ENCODE peak calls at places on chromosomes 11 and 22, in eight cellular contexts. One of them, this sample, is unnamed.

GRCh38 chr11:64438986-64439771 is 80.2 kb downstream of the RPS6KA4 start:
- DNase-seq in RWPE1: peak
- DNase-seq in NCI-H2029: no peak
- DNase-seq in neural crest cell: no peak
- DNase-seq in mucosa of gallbladder: no peak
- DNase-seq in DMS79 treated with DMSO at 0.1 percent for 48 hours: no peak
- DNase-seq in HL-60: no peak
- DNase-seq in colonic mucosa: no peak
- DNase-seq in this sample: no peak

GRCh38 chr22:49078076-49078710 is 749.5 kb downstream of the BRD1 start:
- DNase-seq in DMS79 treated with DMSO at 0.1 percent for 48 hours: no peak
- DNase-seq in colonic mucosa: no peak
- DNase-seq in mucosa of gallbladder: no peak
- DNase-seq in RWPE1: no peak
- DNase-seq in NCI-H2029: no peak
- DNase-seq in HL-60: no peak
- DNase-seq in neural crest cell: no peak
- DNase-seq in this sample: no peak

GRCh38 chr22:49296561-49296960 is 531.1 kb downstream of the BRD1 start:
- DNase-seq in NCI-H2029: no peak
- DNase-seq in mucosa of gallbladder: peak
- DNase-seq in HL-60: no peak
- DNase-seq in DMS79 treated with DMSO at 0.1 percent for 48 hours: no peak
- DNase-seq in colonic mucosa: no peak
- DNase-seq in neural crest cell: no peak
- DNase-seq in RWPE1: no peak
- DNase-seq in this sample: no peak

GRCh38 chr11:105854269-105854668 is 167.8 kb downstream of the MSANTD4 start:
- DNase-seq in RWPE1: no peak
- DNase-seq in neural crest cell: no peak
- DNase-seq in mucosa of gallbladder: no peak
- DNase-seq in colonic mucosa: no peak
- DNase-seq in DMS79 treated with DMSO at 0.1 percent for 48 hours: no peak
- DNase-seq in HL-60: no peak
- DNase-seq in NCI-H2029: no peak
- DNase-seq in this sample: no peak

GRCh38 chr11:70367071-70367470 is 31.3 kb upstream of the CTTN start:
- DNase-seq in neural crest cell: no peak
- DNase-seq in colonic mucosa: no peak
- DNase-seq in HL-60: no peak
- DNase-seq in RWPE1: no peak
- DNase-seq in mucosa of gallbladder: no peak
- DNase-seq in DMS79 treated with DMSO at 0.1 percent for 48 hours: no peak
- DNase-seq in NCI-H2029: peak
- DNase-seq in this sample: no peak

GRCh38 chr11:3126207-3126865 is 38.8 kb downstream of the OSBPL5 start:
- DNase-seq in mucosa of gallbladder: no peak
- DNase-seq in RWPE1: peak
- DNase-seq in HL-60: no peak
- DNase-seq in DMS79 treated with DMSO at 0.1 percent for 48 hours: no peak
- DNase-seq in NCI-H2029: peak
- DNase-seq in colonic mucosa: peak
- DNase-seq in neural crest cell: no peak
- DNase-seq in this sample: peak

GRCh38 chr22:49014227-49015201 is 813.2 kb downstream of the BRD1 start:
- DNase-seq in NCI-H2029: no peak
- DNase-seq in DMS79 treated with DMSO at 0.1 percent for 48 hours: no peak
- DNase-seq in mucosa of gallbladder: peak
- DNase-seq in colonic mucosa: peak
- DNase-seq in RWPE1: no peak
- DNase-seq in HL-60: no peak
- DNase-seq in neural crest cell: no peak
- DNase-seq in this sample: no peak

GRCh38 chr11:47149781-47150180 is 26.9 kb downstream of the ARFGAP2 start:
- DNase-seq in RWPE1: no peak
- DNase-seq in DMS79 treated with DMSO at 0.1 percent for 48 hours: no peak
- DNase-seq in HL-60: no peak
- DNase-seq in neural crest cell: no peak
- DNase-seq in mucosa of gallbladder: no peak
- DNase-seq in colonic mucosa: no peak
- DNase-seq in NCI-H2029: no peak
- DNase-seq in this sample: no peak

GRCh38 chr11:75142714-75143419 is 8.0 kb upstream of the SLCO2B1 start:
- DNase-seq in mucosa of gallbladder: peak
- DNase-seq in neural crest cell: no peak
- DNase-seq in HL-60: peak
- DNase-seq in RWPE1: peak
- DNase-seq in NCI-H2029: peak
- DNase-seq in DMS79 treated with DMSO at 0.1 percent for 48 hours: peak
- DNase-seq in colonic mucosa: peak
- DNase-seq in this sample: peak

GRCh38 chr11:33732176-33732575 is 4.0 kb downstream of the CD59 start:
- DNase-seq in neural crest cell: no peak
- DNase-seq in colonic mucosa: no peak
- DNase-seq in DMS79 treated with DMSO at 0.1 percent for 48 hours: no peak
- DNase-seq in HL-60: peak
- DNase-seq in NCI-H2029: no peak
- DNase-seq in RWPE1: no peak
- DNase-seq in mucosa of gallbladder: no peak
- DNase-seq in this sample: no peak

GRCh38 chr22:46965552-46966494 is 203.4 kb downstream of the TBC1D22A start:
- DNase-seq in HL-60: no peak
- DNase-seq in DMS79 treated with DMSO at 0.1 percent for 48 hours: no peak
- DNase-seq in neural crest cell: no peak
- DNase-seq in colonic mucosa: no peak
- DNase-seq in RWPE1: no peak
- DNase-seq in NCI-H2029: no peak
- DNase-seq in mucosa of gallbladder: no peak
- DNase-seq in this sample: no peak

GRCh38 chr11:74138572-74138971 is 32.2 kb downstream of the C2CD3 start:
- DNase-seq in neural crest cell: no peak
- DNase-seq in colonic mucosa: peak
- DNase-seq in NCI-H2029: peak
- DNase-seq in mucosa of gallbladder: peak
- DNase-seq in RWPE1: peak
- DNase-seq in DMS79 treated with DMSO at 0.1 percent for 48 hours: no peak
- DNase-seq in HL-60: no peak
- DNase-seq in this sample: no peak

GRCh38 chr22:38758276-38758945 is 2.6 kb upstream of the SUN2 start:
- DNase-seq in colonic mucosa: no peak
- DNase-seq in RWPE1: no peak
- DNase-seq in NCI-H2029: no peak
- DNase-seq in neural crest cell: no peak
- DNase-seq in DMS79 treated with DMSO at 0.1 percent for 48 hours: no peak
- DNase-seq in mucosa of gallbladder: no peak
- DNase-seq in HL-60: no peak
- DNase-seq in this sample: no peak

This sample was measured in transverse colon.